ENCODE peak calls at places on chromosomes 16 and 17, in nine cellular contexts. B is caudate nucleus; Z is CD4-positive, alpha-beta memory T cell; P is CD4-positive, CD25-positive, alpha-beta regulatory T cell; K is upper lobe of right lung; A is spleen; T is neuronal stem cell; V is WERI-Rb-1; Y is aorta. R is an unnamed sample.

GRCh38 chr16:50747206-50747956 is 5.5 kb downstream of the CYLD start:
- DNase-seq in P (peak; percentile 73), Z (peak; percentile 73), K (no peak), B (no peak), A (no peak), Y (no peak), V (no peak), T (no peak), R (no peak)

GRCh38 chr17:65627892-65628622 is 66.6 kb upstream of the AXIN2 start:
- DNase-seq in T (no peak), Y (peak; percentile 55), A (no peak), K (no peak), P (no peak), Z (no peak), B (no peak), V (no peak), R (no peak)

GRCh38 chr16:85240982-85241924 is 129.0 kb upstream of the CIBAR2 start:
- DNase-seq in A (no peak), P (no peak), B (no peak), T (no peak), K (no peak), Z (no peak), V (no peak), Y (no peak), R (no peak)

GRCh38 chr16:29712770-29713169 is 33.0 kb downstream of the C16orf54 start:
- DNase-seq in Y (no peak), P (no peak), T (no peak), B (no peak), V (no peak), Z (no peak), K (no peak), A (no peak), R (no peak)

GRCh38 chr17:40542562-40543411 is 22.5 kb downstream of the CCR7 start:
- DNase-seq in K (peak; percentile 65), A (peak; percentile 89), P (no peak), T (no peak), V (no peak), B (no peak), Z (peak; percentile 45), Y (peak; percentile 87), R (no peak)

GRCh38 chr17:1936766-1937165 is 88.4 kb downstream of the RTN4RL1 start:
- DNase-seq in B (no peak), P (no peak), K (no peak), A (no peak), T (no peak), Z (no peak), V (no peak), Y (no peak), R (no peak)

GRCh38 chr16:20339744-20340143 is 12.4 kb upstream of the GP2 start:
- DNase-seq in A (no peak), Z (no peak), V (no peak), B (no peak), K (no peak), T (no peak), P (no peak), Y (no peak), R (no peak)

GRCh38 chr17:13557077-13557476 is 44.7 kb downstream of the HS3ST3A1 start:
- DNase-seq in T (no peak), K (no peak), Z (no peak), P (no peak), Y (no peak), V (no peak), B (no peak), A (no peak), R (no peak)

GRCh38 chr17:35982409-35983191 is 1.3 kb upstream of the CCL16 start:
- DNase-seq in A (no peak), Z (no peak), K (no peak), T (no peak), B (no peak), V (no peak), P (no peak), Y (no peak), R (no peak)

GRCh38 chr17:83109793-83110645 is 30.6 kb downstream of the METRNL start:
- DNase-seq in K (peak; percentile 94), Y (peak; percentile 97), B (no peak), V (no peak), Z (no peak), T (no peak), P (no peak), A (no peak), R (no peak)

GRCh38 chr17:1713878-1714487 is 3.8 kb upstream of the TLCD2 start:
- DNase-seq in Z (no peak), T (peak; percentile 59), Y (peak; percentile 48), A (no peak), P (no peak), V (peak; percentile 82), B (no peak), K (peak; percentile 71), R (no peak)

GRCh38 chr17:76147211-76148014 is 6.4 kb upstream of the FOXJ1 start:
- DNase-seq in T (no peak), K (no peak), Y (no peak), Z (no peak), P (no peak), B (no peak), V (no peak), A (peak; percentile 58), R (no peak)

GRCh38 chr16:50293994-50294855 is 27.9 kb downstream of the ADCY7 start:
- DNase-seq in B (no peak), A (peak; percentile 49), Y (no peak), V (no peak), K (peak; percentile 51), T (no peak), Z (no peak), P (no peak), R (no peak)

GRCh38 chr17:44921122-44921882 is 6.0 kb upstream of the GFAP start:
- DNase-seq in T (peak; percentile 33), Z (no peak), P (no peak), V (peak; percentile 56), A (peak; percentile 35), Y (no peak), B (no peak), K (peak; percentile 41), R (no peak)
- H3K27ac ChIP-seq in T (peak overlapping the region; percentile 20), Z (no peak overlapping the region), P (no peak overlapping the region), V (no peak overlapping the region), A (no peak overlapping the region), Y (no peak overlapping the region), B (no peak overlapping the region), K (no peak overlapping the region), R (no peak overlapping the region)

GRCh38 chr17:41546819-41547218 is 18.7 kb upstream of the KRT19 start:
- DNase-seq in Y (no peak), V (no peak), A (no peak), B (no peak), T (no peak), P (no peak), Z (no peak), K (no peak), R (no peak)

GRCh38 chr17:41545829-41546410 is 17.8 kb upstream of the KRT19 start:
- DNase-seq in P (no peak), Y (no peak), K (no peak), T (no peak), V (no peak), B (no peak), A (no peak), Z (no peak), R (no peak)

GRCh38 chr17:41544935-41545334 is 16.8 kb upstream of the KRT19 start:
- DNase-seq in Y (no peak), T (no peak), K (no peak), Z (no peak), A (no peak), V (no peak), P (no peak), B (no peak), R (no peak)

GRCh38 chr17:41542357-41542756 is 14.2 kb upstream of the KRT19 start:
- DNase-seq in B (no peak), Z (no peak), P (no peak), A (no peak), Y (no peak), K (no peak), T (no peak), V (no peak), R (no peak)

GRCh38 chr17:41544497-41544896 is 16.4 kb upstream of the KRT19 start:
- DNase-seq in P (no peak), V (peak; percentile 78), B (no peak), Y (no peak), T (no peak), Z (no peak), K (no peak), A (no peak), R (no peak)
- H3K27ac ChIP-seq in P (no peak overlapping the region), V (peak overlapping the region; percentile 77), B (no peak overlapping the region), Y (no peak overlapping the region), T (peak overlapping the region; percentile 58), Z (no peak overlapping the region), K (no peak overlapping the region), A (no peak overlapping the region), R (no peak overlapping the region)

DNA sequence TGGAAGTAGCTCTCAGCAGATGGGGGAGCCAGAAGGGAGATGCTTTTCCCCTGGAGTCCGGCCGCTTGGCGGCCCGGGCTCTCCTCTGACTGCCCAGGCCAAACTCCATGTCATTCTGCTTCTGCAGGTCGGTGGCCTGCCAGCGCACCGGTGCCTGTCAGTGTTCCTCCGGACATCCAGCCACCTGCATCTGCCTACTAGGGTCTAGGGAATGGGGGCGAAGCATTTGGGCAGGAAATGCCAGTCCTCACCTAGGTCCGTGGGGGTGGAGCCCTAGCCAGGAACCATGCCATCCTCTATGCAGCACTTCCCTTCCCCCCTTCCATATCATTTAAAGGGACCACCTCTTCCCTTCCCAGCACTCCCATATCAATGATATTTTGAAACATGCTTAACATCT is 34.2 kb downstream of the GJC1 start:
- DNase-seq in Y (no peak), T (no peak), B (no peak), P (no peak), A (no peak), Z (no peak), V (no peak), K (peak; percentile 37), R (no peak)
- H3K27ac ChIP-seq in Y (peak overlapping the region; percentile 39), T (peak overlapping the region; percentile 23), B (no peak overlapping the region), P (no peak overlapping the region), A (no peak overlapping the region), Z (no peak overlapping the region), V (no peak overlapping the region), K (peak overlapping the region; percentile 70), R (no peak overlapping the region)

GRCh38 chr17:17565471-17566365 is 25.8 kb downstream of the PEMT start:
- DNase-seq in K (no peak), P (no peak), A (no peak), T (no peak), V (no peak), Z (no peak), Y (no peak), B (no peak), R (no peak)
- H3K27ac ChIP-seq in K (peak overlapping the region; percentile 20), P (no peak overlapping the region), A (peak overlapping the region; percentile 21), T (peak overlapping the region; percentile 7), V (no peak overlapping the region), Z (no peak overlapping the region), Y (no peak overlapping the region), B (no peak overlapping the region), R (no peak overlapping the region)